ENCODE peak calls at places on chromosomes 6 and 20, in seven cellular contexts. X, G, K, W, Y, O and A are unnamed samples.

GRCh38 chr6:142907017-142907470 is 37.9 kb downstream of the HIVEP2 start:
- DNase-seq in W (no peak), Y (no peak), K (no peak), O (no peak), X (no peak), G (no peak), A (no peak)

GRCh38 chr6:158287047-158287446 is 25.2 kb upstream of the TULP4 start:
- DNase-seq in K (no peak), Y (no peak), O (peak), X (no peak), G (no peak), W (no peak), A (no peak)

GRCh38 chr6:115947964-115948541 is 112.6 kb downstream of the FRK start:
- DNase-seq in K (no peak), W (no peak), G (no peak), X (no peak), O (no peak), Y (no peak), A (no peak)

GRCh38 chr6:114376611-114377206 is 33.9 kb upstream of the HS3ST5 start:
- DNase-seq in K (no peak), W (no peak), G (no peak), Y (no peak), X (no peak), O (no peak), A (no peak)

GRCh38 chr6:167768471-167769215 is 58.1 kb upstream of the AFDN start:
- DNase-seq in G (no peak), W (no peak), K (no peak), X (no peak), O (no peak), Y (no peak), A (no peak)

GRCh38 chr20:10388571-10388970 is 45.5 kb downstream of the MKKS start:
- DNase-seq in G (no peak), O (no peak), K (no peak), Y (no peak), W (no peak), X (no peak), A (no peak)

GRCh38 chr6:167932468-167933276 is 64.8 kb upstream of the KIF25 start:
- DNase-seq in X (no peak), W (no peak), Y (peak), K (peak), G (no peak), O (peak), A (peak)

GRCh38 chr6:166866839-166867637 is 89.3 kb downstream of the RNASET2 start:
- DNase-seq in X (no peak), O (no peak), K (no peak), W (no peak), G (no peak), Y (no peak), A (no peak)

GRCh38 chr6:31877651-31878161 is 1.1 kb downstream of the SLC44A4 start:
- DNase-seq in G (no peak), O (no peak), K (peak), Y (no peak), W (no peak), X (no peak), A (no peak)

GRCh38 chr6:39243809-39244208 is 14.5 kb upstream of the KCNK5 start:
- DNase-seq in X (no peak), G (no peak), K (no peak), O (no peak), Y (no peak), W (no peak), A (no peak)

GRCh38 chr6:3390698-3391097 is 66.2 kb downstream of the SLC22A23 start:
- DNase-seq in X (no peak), G (no peak), K (peak), O (peak), W (no peak), Y (peak), A (peak)

GRCh38 chr20:1199981-1200380 is 3.3 kb upstream of the C20orf202 start:
- DNase-seq in W (no peak), X (no peak), Y (no peak), K (no peak), G (no peak), O (no peak), A (no peak)

GRCh38 chr6:44126320-44127149 is 717 bp downstream of the MRPL14 start:
- DNase-seq in X (no peak), W (peak), O (peak), G (peak), Y (peak), K (peak), A (peak)

GRCh38 chr6:8229913-8230312 is 127.6 kb upstream of the EEF1E1 start:
- DNase-seq in Y (no peak), G (no peak), O (no peak), W (no peak), X (no peak), K (no peak), A (no peak)

GRCh38 chr6:13331516-13332348 is 3.4 kb upstream of the TBC1D7 start:
- DNase-seq in Y (peak), W (no peak), O (peak), G (no peak), K (no peak), X (peak), A (peak)

GRCh38 chr20:36119537-36119936 is 35.0 kb upstream of the EPB41L1 start:
- DNase-seq in Y (no peak), O (no peak), X (no peak), K (no peak), G (no peak), W (no peak), A (no peak)